ENCODE peak calls at places on chromosomes 4 and X, in seven cellular contexts. Q is retinal pigment epithelial cell, U is upper lobe of right lung, D is mammary epithelial cell, Z is heart right ventricle, R is neural progenitor cell, M is uterus. O is an unnamed sample.

GRCh38 chrX:85627363-85627762 is 247.9 kb upstream of the POF1B start:
- DNase-seq in Q (no peak), U (no peak), D (no peak), Z (no peak), R (peak; percentile 24), M (no peak), O (no peak)

GRCh38 chr4:35151816-35152572 is 1092.3 kb downstream of the ARAP2 start:
- DNase-seq in Q (no peak), U (no peak), D (no peak), Z (no peak), R (peak; percentile 63), M (no peak), O (peak; percentile 58)

GRCh38 chrX:115423091-115423490 is 133.6 kb downstream of the LUZP4 start:
- DNase-seq in Q (no peak), U (no peak), D (no peak), Z (no peak), R (no peak), M (no peak), O (no peak)

GRCh38 chr4:151743894-151744293 is 16.9 kb downstream of the GATB start:
- DNase-seq in Q (no peak), U (no peak), D (no peak), Z (no peak), R (no peak), M (no peak), O (no peak)

GRCh38 chrX:28847423-28847822 is 260.2 kb downstream of the IL1RAPL1 start:
- DNase-seq in Q (peak; percentile 79), U (no peak), D (peak; percentile 12), Z (peak; percentile 17), R (no peak), M (no peak), O (peak; percentile 18)

GRCh38 chr4:23022032-23022431 is 329.3 kb downstream of the GBA3 start:
- DNase-seq in Q (peak; percentile 96), U (no peak), D (peak; percentile 7), Z (no peak), R (no peak), M (no peak), O (peak; percentile 78)

GRCh38 chr4:188423039-188423438 is 283.8 kb downstream of the TRIML1 start:
- DNase-seq in Q (no peak), U (no peak), D (no peak), Z (no peak), R (no peak), M (no peak), O (peak; percentile 71)

GRCh38 chr4:40842725-40843401 is 93.1 kb downstream of the NSUN7 start:
- DNase-seq in Q (no peak), U (no peak), D (no peak), Z (no peak), R (peak; percentile 61), M (no peak), O (no peak)

GRCh38 chr4:15325987-15326386 is 101.8 kb upstream of the C1QTNF7 start:
- DNase-seq in Q (no peak), U (no peak), D (no peak), Z (no peak), R (no peak), M (no peak), O (no peak)

GRCh38 chrX:155857561-155857960 is 23.6 kb upstream of the VAMP7 start:
- DNase-seq in Q (no peak), U (no peak), D (no peak), Z (no peak), R (no peak), M (no peak), O (peak; percentile 16)

GRCh38 chrX:103063191-103063845 is 653 bp downstream of the BEX1 start:
- DNase-seq in Q (peak; percentile 14), U (no peak), D (peak; percentile 9), Z (no peak), R (peak; percentile 64), M (no peak), O (peak; percentile 31)

GRCh38 chr4:123121241-123121907 is 199.0 kb upstream of the NUDT6 start:
- DNase-seq in Q (no peak), U (no peak), D (peak; percentile 50), Z (no peak), R (no peak), M (no peak), O (peak; percentile 80)

GRCh38 chr4:96093057-96093456 is 253.2 kb downstream of the PDHA2 start:
- DNase-seq in Q (no peak), U (no peak), D (no peak), Z (no peak), R (no peak), M (no peak), O (no peak)

GRCh38 chr4:70544279-70544870 is 26.0 kb downstream of the AMTN start:
- DNase-seq in Q (no peak), U (no peak), D (peak; percentile 22), Z (no peak), R (peak; percentile 52), M (no peak), O (peak; percentile 47)

GRCh38 chr4:71258323-71258722 is 80.5 kb upstream of the SLC4A4 start:
- DNase-seq in Q (no peak), U (no peak), D (no peak), Z (no peak), R (no peak), M (no peak), O (no peak)

GRCh38 chrX:49192722-49193328 is 6.7 kb upstream of the PRICKLE3 start:
- DNase-seq in Q (no peak), U (no peak), D (no peak), Z (no peak), R (peak; percentile 60), M (no peak), O (peak; percentile 50)

GRCh38 chr4:16083217-16084191 is at the start of gene PROM1:
- DNase-seq in Q (no peak), U (peak; percentile 65), D (no peak), Z (peak; percentile 10), R (peak; percentile 83), M (no peak), O (peak; percentile 22)

GRCh38 chr4:26568446-26568994 is 15.4 kb upstream of the TBC1D19 start:
- DNase-seq in Q (peak; percentile 68), U (no peak), D (peak; percentile 59), Z (no peak), R (no peak), M (no peak), O (peak; percentile 61)

GRCh38 chr4:73822812-73823480 is 13.5 kb upstream of the CXCL6 start:
- DNase-seq in Q (no peak), U (no peak), D (no peak), Z (no peak), R (no peak), M (no peak), O (no peak)

GRCh38 chr4:85952982-85953650 is 406.7 kb downstream of the MAPK10 start:
- DNase-seq in Q (no peak), U (no peak), D (no peak), Z (no peak), R (no peak), M (no peak), O (no peak)

GRCh38 chr4:30746735-30747134 is 26.6 kb downstream of the PCDH7 start:
- DNase-seq in Q (no peak), U (no peak), D (no peak), Z (no peak), R (no peak), M (no peak), O (no peak)

GRCh38 chrX:51802917-51803688 is 59.9 kb downstream of the GSPT2 start:
- DNase-seq in Q (peak; percentile 9), U (peak; percentile 63), D (peak; percentile 56), Z (peak; percentile 23), R (peak; percentile 57), M (peak; percentile 30), O (peak; percentile 64)

GRCh38 chr4:15040916-15041463 is 38.7 kb downstream of the CPEB2 start:
- DNase-seq in Q (no peak), U (no peak), D (no peak), Z (no peak), R (no peak), M (no peak), O (no peak)

GRCh38 chrX:48720580-48721240 is 24.2 kb downstream of the SUV39H1 start:
- DNase-seq in Q (no peak), U (no peak), D (no peak), Z (no peak), R (no peak), M (no peak), O (no peak)

GRCh38 chr4:101291198-101291597 is 56.1 kb downstream of the PPP3CA start:
- DNase-seq in Q (no peak), U (no peak), D (no peak), Z (no peak), R (no peak), M (no peak), O (no peak)

GRCh38 chr4:113411496-113411938 is 350.0 kb downstream of the CAMK2D start:
- DNase-seq in Q (peak; percentile 52), U (no peak), D (peak; percentile 95), Z (peak; percentile 23), R (no peak), M (no peak), O (peak; percentile 94)

GRCh38 chr4:140861359-140862181 is 105.4 kb upstream of the TBC1D9 start:
- DNase-seq in Q (peak; percentile 69), U (no peak), D (peak; percentile 56), Z (peak; percentile 80), R (peak; percentile 80), M (peak; percentile 58), O (peak; percentile 87)

GRCh38 chrX:33434256-33435092 is 223.1 kb upstream of the DMD start:
- DNase-seq in Q (no peak), U (no peak), D (peak; percentile 20), Z (peak; percentile 42), R (peak; percentile 77), M (peak; percentile 50), O (peak; percentile 53)
- TF ChIP-seq CTCF in Q (peak; percentile 79), U (peak; percentile 71), D (peak; percentile 92), Z (peak; percentile 69), R (peak; percentile 85), M (peak; percentile 65), O (peak; percentile 78)

GRCh38 chrX:44012484-44013096 is 39.4 kb upstream of the NDP start:
- DNase-seq in Q (no peak), U (peak; percentile 63), D (peak; percentile 93), Z (peak; percentile 9), R (no peak), M (no peak), O (peak; percentile 91)
- H3K4me3 ChIP-seq in Q (no peak overlapping the region), U (no peak overlapping the region), D (no peak overlapping the region), Z (no peak overlapping the region), R (no peak overlapping the region), M (no peak overlapping the region), O (no peak overlapping the region)

DNA sequence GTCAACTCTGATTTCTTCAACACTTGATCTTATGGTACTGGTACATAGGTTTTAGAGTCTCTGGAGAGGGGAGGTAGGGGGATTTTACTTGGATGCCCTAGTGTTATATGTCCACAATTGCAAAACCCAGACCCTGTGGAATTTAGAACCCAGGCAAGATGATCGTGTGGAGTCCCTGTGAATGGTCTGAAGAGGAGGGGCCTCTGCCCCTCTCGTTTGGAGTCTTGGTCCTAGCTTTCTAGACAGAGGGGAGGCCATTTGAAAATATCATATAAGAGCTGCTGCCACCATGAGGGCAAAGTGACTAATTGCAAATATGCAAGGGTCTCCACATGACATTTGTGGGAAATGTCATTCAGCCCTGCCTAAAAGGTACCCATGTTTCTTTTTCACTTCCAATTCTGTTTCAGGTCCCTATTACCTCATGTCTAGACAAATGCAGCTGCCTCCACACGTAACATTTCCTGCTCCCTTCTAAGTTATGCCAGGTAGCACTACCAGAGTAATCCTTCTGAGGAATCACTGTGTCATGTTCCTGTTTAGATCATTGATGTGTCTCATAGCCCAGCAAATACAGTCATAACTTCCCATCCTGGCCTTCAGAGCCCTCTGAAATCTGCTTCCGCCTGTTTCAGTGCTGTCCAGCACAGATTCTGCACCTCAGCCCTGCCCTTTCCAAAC is 126.8 kb downstream of the KLHL8 start:
- DNase-seq in Q (no peak), U (no peak), D (peak; percentile 89), Z (peak; percentile 44), R (peak; percentile 77), M (no peak), O (peak; percentile 97)
- TF ChIP-seq CTCF in Q (peak; percentile 68), U (peak; percentile 61), D (peak; percentile 26), Z (peak; percentile 78), R (peak; percentile 67), M (peak; percentile 63), O (peak; percentile 50)

GRCh38 chrX:17374619-17375360 is at the start of gene NHS:
- DNase-seq in Q (no peak), U (peak; percentile 72), D (peak; percentile 80), Z (peak; percentile 56), R (peak; percentile 90), M (peak; percentile 76), O (peak; percentile 87)
- H3K4me3 ChIP-seq in Q (peak within 1 kb of the TSS; percentile 65), U (peak within 1 kb of the TSS; percentile 52), D (peak within 1 kb of the TSS; percentile 64), Z (peak within 1 kb of the TSS; percentile 57), R (peak within 1 kb of the TSS; percentile 64), M (peak within 1 kb of the TSS; percentile 66), O (peak within 1 kb of the TSS; percentile 62)